ENCODE peak calls at places on chromosomes 7 and 10, in nine cellular contexts. One of them, this sample, is unnamed.

GRCh38 chr7:7980134-7980533 is 11.5 kb downstream of the GLCCI1 start:
- DNase-seq in endothelial cell: no peak
- DNase-seq in ecto neural progenitor cell: no peak
- DNase-seq in H9: no peak
- DNase-seq in stomach: no peak
- DNase-seq in GM12865: no peak
- DNase-seq in osteocyte: no peak
- DNase-seq in lung microvascular endothelial cell: no peak
- DNase-seq in neural progenitor cell: no peak
- DNase-seq in this sample: no peak

GRCh38 chr7:141675431-141676210 is 26.3 kb downstream of the DENND11 start:
- DNase-seq in osteocyte: no peak
- DNase-seq in GM12865: no peak
- DNase-seq in lung microvascular endothelial cell: peak
- DNase-seq in H9: no peak
- DNase-seq in neural progenitor cell: no peak
- DNase-seq in endothelial cell: no peak
- DNase-seq in stomach: no peak
- DNase-seq in ecto neural progenitor cell: no peak
- DNase-seq in this sample: peak

GRCh38 chr10:86992929-86993328 is 24.6 kb downstream of the ADIRF start:
- DNase-seq in lung microvascular endothelial cell: no peak
- DNase-seq in neural progenitor cell: no peak
- DNase-seq in stomach: no peak
- DNase-seq in osteocyte: no peak
- DNase-seq in GM12865: no peak
- DNase-seq in H9: no peak
- DNase-seq in endothelial cell: no peak
- DNase-seq in ecto neural progenitor cell: no peak
- DNase-seq in this sample: no peak

GRCh38 chr7:78702770-78703169 is 750.7 kb downstream of the MAGI2 start:
- DNase-seq in endothelial cell: no peak
- DNase-seq in neural progenitor cell: no peak
- DNase-seq in lung microvascular endothelial cell: peak
- DNase-seq in H9: no peak
- DNase-seq in osteocyte: no peak
- DNase-seq in GM12865: no peak
- DNase-seq in ecto neural progenitor cell: no peak
- DNase-seq in stomach: no peak
- DNase-seq in this sample: no peak

GRCh38 chr7:87354749-87355148 is 9.3 kb downstream of the CROT start:
- DNase-seq in H9: no peak
- DNase-seq in endothelial cell: no peak
- DNase-seq in GM12865: peak
- DNase-seq in osteocyte: no peak
- DNase-seq in stomach: no peak
- DNase-seq in neural progenitor cell: peak
- DNase-seq in ecto neural progenitor cell: no peak
- DNase-seq in lung microvascular endothelial cell: no peak
- DNase-seq in this sample: peak

GRCh38 chr7:29360633-29361625 is 166.4 kb downstream of the CHN2 start:
- DNase-seq in GM12865: no peak
- DNase-seq in endothelial cell: no peak
- DNase-seq in lung microvascular endothelial cell: no peak
- DNase-seq in neural progenitor cell: no peak
- DNase-seq in osteocyte: no peak
- DNase-seq in ecto neural progenitor cell: no peak
- DNase-seq in stomach: no peak
- DNase-seq in H9: no peak
- DNase-seq in this sample: no peak

GRCh38 chr10:30751678-30752331 is 122.3 kb upstream of the LYZL2 start:
- DNase-seq in neural progenitor cell: peak
- DNase-seq in GM12865: peak
- DNase-seq in ecto neural progenitor cell: peak
- DNase-seq in lung microvascular endothelial cell: peak
- DNase-seq in stomach: peak
- DNase-seq in H9: peak
- DNase-seq in osteocyte: peak
- DNase-seq in endothelial cell: peak
- DNase-seq in this sample: peak

GRCh38 chr10:60526024-60526585 is 136.4 kb upstream of the ANK3 start:
- DNase-seq in H9: no peak
- DNase-seq in ecto neural progenitor cell: no peak
- DNase-seq in lung microvascular endothelial cell: no peak
- DNase-seq in osteocyte: no peak
- DNase-seq in stomach: no peak
- DNase-seq in GM12865: no peak
- DNase-seq in neural progenitor cell: no peak
- DNase-seq in endothelial cell: no peak
- DNase-seq in this sample: no peak

GRCh38 chr7:73774923-73775322 is 4.9 kb upstream of the CLDN3 start:
- DNase-seq in H9: no peak
- DNase-seq in stomach: no peak
- DNase-seq in GM12865: peak
- DNase-seq in endothelial cell: no peak
- DNase-seq in lung microvascular endothelial cell: peak
- DNase-seq in neural progenitor cell: no peak
- DNase-seq in osteocyte: no peak
- DNase-seq in ecto neural progenitor cell: no peak
- DNase-seq in this sample: peak

GRCh38 chr7:102874166-102874829 is 38.5 kb upstream of the LRRC17 start:
- DNase-seq in GM12865: peak
- DNase-seq in stomach: no peak
- DNase-seq in neural progenitor cell: no peak
- DNase-seq in osteocyte: no peak
- DNase-seq in ecto neural progenitor cell: no peak
- DNase-seq in lung microvascular endothelial cell: peak
- DNase-seq in endothelial cell: no peak
- DNase-seq in H9: no peak
- DNase-seq in this sample: peak

GRCh38 chr7:68399991-68400590 is 1198.2 kb upstream of the AUTS2 start:
- DNase-seq in lung microvascular endothelial cell: no peak
- DNase-seq in osteocyte: no peak
- DNase-seq in neural progenitor cell: no peak
- DNase-seq in H9: no peak
- DNase-seq in stomach: no peak
- DNase-seq in endothelial cell: no peak
- DNase-seq in ecto neural progenitor cell: no peak
- DNase-seq in GM12865: no peak
- DNase-seq in this sample: no peak

GRCh38 chr7:157997471-157997870 is 590.2 kb downstream of the PTPRN2 start:
- DNase-seq in neural progenitor cell: no peak
- DNase-seq in stomach: no peak
- DNase-seq in GM12865: no peak
- DNase-seq in ecto neural progenitor cell: no peak
- DNase-seq in lung microvascular endothelial cell: no peak
- DNase-seq in osteocyte: no peak
- DNase-seq in H9: no peak
- DNase-seq in endothelial cell: no peak
- DNase-seq in this sample: no peak

GRCh38 chr10:53624722-53625121 is 852.1 kb upstream of the MBL2 start:
- DNase-seq in H9: no peak
- DNase-seq in endothelial cell: no peak
- DNase-seq in lung microvascular endothelial cell: no peak
- DNase-seq in osteocyte: no peak
- DNase-seq in neural progenitor cell: no peak
- DNase-seq in ecto neural progenitor cell: no peak
- DNase-seq in GM12865: no peak
- DNase-seq in stomach: no peak
- DNase-seq in this sample: no peak

GRCh38 chr10:16717617-16718395 is 99.4 kb downstream of the RSU1 start:
- DNase-seq in GM12865: no peak
- DNase-seq in stomach: no peak
- DNase-seq in endothelial cell: no peak
- DNase-seq in neural progenitor cell: no peak
- DNase-seq in H9: no peak
- DNase-seq in osteocyte: no peak
- DNase-seq in lung microvascular endothelial cell: no peak
- DNase-seq in ecto neural progenitor cell: no peak
- DNase-seq in this sample: peak

GRCh38 chr10:110042891-110043290 is 35.1 kb downstream of the ADD3 start:
- DNase-seq in H9: no peak
- DNase-seq in lung microvascular endothelial cell: no peak
- DNase-seq in neural progenitor cell: no peak
- DNase-seq in osteocyte: no peak
- DNase-seq in GM12865: no peak
- DNase-seq in ecto neural progenitor cell: no peak
- DNase-seq in stomach: no peak
- DNase-seq in endothelial cell: no peak
- DNase-seq in this sample: no peak

GRCh38 chr10:33254556-33255160 is 79.8 kb downstream of the NRP1 start:
- DNase-seq in osteocyte: no peak
- DNase-seq in H9: no peak
- DNase-seq in lung microvascular endothelial cell: peak
- DNase-seq in neural progenitor cell: no peak
- DNase-seq in GM12865: no peak
- DNase-seq in ecto neural progenitor cell: no peak
- DNase-seq in stomach: no peak
- DNase-seq in endothelial cell: no peak
- DNase-seq in this sample: no peak

GRCh38 chr7:77811895-77812685 is 13.5 kb downstream of the PHTF2 start:
- DNase-seq in stomach: no peak
- DNase-seq in lung microvascular endothelial cell: peak
- DNase-seq in ecto neural progenitor cell: no peak
- DNase-seq in GM12865: no peak
- DNase-seq in neural progenitor cell: no peak
- DNase-seq in H9: no peak
- DNase-seq in osteocyte: no peak
- DNase-seq in endothelial cell: no peak
- DNase-seq in this sample: peak

GRCh38 chr7:30974605-30975256 is 11.0 kb downstream of the GHRHR start:
- DNase-seq in lung microvascular endothelial cell: peak
- DNase-seq in osteocyte: no peak
- DNase-seq in endothelial cell: peak
- DNase-seq in neural progenitor cell: peak
- DNase-seq in H9: peak
- DNase-seq in GM12865: peak
- DNase-seq in ecto neural progenitor cell: peak
- DNase-seq in stomach: peak
- DNase-seq in this sample: peak

GRCh38 chr7:156999611-157000046 is 10.8 kb downstream of the MNX1 start:
- DNase-seq in lung microvascular endothelial cell: no peak
- DNase-seq in H9: no peak
- DNase-seq in ecto neural progenitor cell: peak
- DNase-seq in endothelial cell: no peak
- DNase-seq in neural progenitor cell: peak
- DNase-seq in stomach: peak
- DNase-seq in GM12865: no peak
- DNase-seq in osteocyte: no peak
- DNase-seq in this sample: no peak

GRCh38 chr7:54897891-54898290 is 120.9 kb upstream of the EGFR start:
- DNase-seq in H9: no peak
- DNase-seq in lung microvascular endothelial cell: no peak
- DNase-seq in GM12865: no peak
- DNase-seq in neural progenitor cell: no peak
- DNase-seq in osteocyte: no peak
- DNase-seq in endothelial cell: no peak
- DNase-seq in stomach: no peak
- DNase-seq in ecto neural progenitor cell: no peak
- DNase-seq in this sample: no peak

GRCh38 chr10:118974951-118975350 is 54.6 kb upstream of the NANOS1 start:
- DNase-seq in stomach: no peak
- DNase-seq in lung microvascular endothelial cell: no peak
- DNase-seq in neural progenitor cell: no peak
- DNase-seq in GM12865: no peak
- DNase-seq in H9: peak
- DNase-seq in endothelial cell: no peak
- DNase-seq in osteocyte: no peak
- DNase-seq in ecto neural progenitor cell: no peak
- DNase-seq in this sample: no peak

GRCh38 chr7:142303650-142304049 is 45.8 kb upstream of the PRSS58 start:
- DNase-seq in H9: no peak
- DNase-seq in neural progenitor cell: peak
- DNase-seq in stomach: no peak
- DNase-seq in endothelial cell: peak
- DNase-seq in GM12865: peak
- DNase-seq in lung microvascular endothelial cell: no peak
- DNase-seq in osteocyte: no peak
- DNase-seq in ecto neural progenitor cell: no peak
- DNase-seq in this sample: peak

GRCh38 chr10:12534824-12535223 is 185.5 kb downstream of the CAMK1D start:
- DNase-seq in neural progenitor cell: no peak
- DNase-seq in stomach: no peak
- DNase-seq in osteocyte: no peak
- DNase-seq in ecto neural progenitor cell: no peak
- DNase-seq in H9: no peak
- DNase-seq in endothelial cell: no peak
- DNase-seq in GM12865: no peak
- DNase-seq in lung microvascular endothelial cell: peak
- DNase-seq in this sample: peak

GRCh38 chr7:150567846-150568245 is 656 bp downstream of the GIMAP4 start:
- DNase-seq in osteocyte: no peak
- DNase-seq in stomach: no peak
- DNase-seq in endothelial cell: no peak
- DNase-seq in H9: no peak
- DNase-seq in ecto neural progenitor cell: no peak
- DNase-seq in neural progenitor cell: no peak
- DNase-seq in GM12865: no peak
- DNase-seq in lung microvascular endothelial cell: peak
- DNase-seq in this sample: no peak

GRCh38 chr7:79647711-79648110 is 194.2 kb upstream of the MAGI2 start:
- DNase-seq in neural progenitor cell: no peak
- DNase-seq in GM12865: no peak
- DNase-seq in stomach: no peak
- DNase-seq in lung microvascular endothelial cell: no peak
- DNase-seq in osteocyte: no peak
- DNase-seq in endothelial cell: no peak
- DNase-seq in H9: no peak
- DNase-seq in ecto neural progenitor cell: no peak
- DNase-seq in this sample: no peak

GRCh38 chr10:78584666-78585065 is 484.1 kb upstream of the ZMIZ1 start:
- DNase-seq in stomach: no peak
- DNase-seq in GM12865: no peak
- DNase-seq in osteocyte: no peak
- DNase-seq in lung microvascular endothelial cell: no peak
- DNase-seq in endothelial cell: no peak
- DNase-seq in H9: no peak
- DNase-seq in neural progenitor cell: no peak
- DNase-seq in ecto neural progenitor cell: peak
- DNase-seq in this sample: no peak

GRCh38 chr7:157596471-157596870 is 259.7 kb downstream of the DNAJB6 start:
- DNase-seq in lung microvascular endothelial cell: no peak
- DNase-seq in ecto neural progenitor cell: no peak
- DNase-seq in stomach: no peak
- DNase-seq in endothelial cell: no peak
- DNase-seq in H9: no peak
- DNase-seq in osteocyte: no peak
- DNase-seq in neural progenitor cell: no peak
- DNase-seq in GM12865: no peak
- DNase-seq in this sample: no peak

GRCh38 chr10:113320980-113321379 is 231.9 kb upstream of the HABP2 start:
- DNase-seq in GM12865: no peak
- DNase-seq in stomach: no peak
- DNase-seq in ecto neural progenitor cell: no peak
- DNase-seq in endothelial cell: no peak
- DNase-seq in neural progenitor cell: no peak
- DNase-seq in osteocyte: no peak
- DNase-seq in lung microvascular endothelial cell: peak
- DNase-seq in H9: no peak
- DNase-seq in this sample: no peak

GRCh38 chr10:52318136-52318810 is 4.2 kb downstream of the DKK1 start:
- DNase-seq in endothelial cell: no peak
- DNase-seq in stomach: no peak
- DNase-seq in neural progenitor cell: no peak
- DNase-seq in lung microvascular endothelial cell: peak
- DNase-seq in osteocyte: no peak
- DNase-seq in H9: no peak
- DNase-seq in GM12865: no peak
- DNase-seq in ecto neural progenitor cell: no peak
- DNase-seq in this sample: no peak

GRCh38 chr7:124702385-124702784 is 63.2 kb downstream of the GPR37 start:
- DNase-seq in endothelial cell: no peak
- DNase-seq in osteocyte: no peak
- DNase-seq in neural progenitor cell: no peak
- DNase-seq in lung microvascular endothelial cell: no peak
- DNase-seq in H9: no peak
- DNase-seq in ecto neural progenitor cell: no peak
- DNase-seq in GM12865: no peak
- DNase-seq in stomach: no peak
- DNase-seq in this sample: no peak

GRCh38 chr10:87700031-87700796 is 40.5 kb downstream of the PAPSS2 start:
- DNase-seq in GM12865: no peak
- DNase-seq in stomach: no peak
- DNase-seq in ecto neural progenitor cell: no peak
- DNase-seq in endothelial cell: no peak
- DNase-seq in neural progenitor cell: no peak
- DNase-seq in lung microvascular endothelial cell: no peak
- DNase-seq in osteocyte: no peak
- DNase-seq in H9: no peak
- DNase-seq in this sample: no peak